ENCODE peak calls at places on chromosome 21, in seven cellular contexts. M, V, Y, T, L, S and W are unnamed samples.

GRCh38 chr21:33510826-33511225 is 19.3 kb upstream of the DNAJC28 start:
- DNase-seq in M (no peak), V (no peak), Y (no peak), T (no peak), L (no peak), S (no peak), W (no peak)

GRCh38 chr21:35663856-35664606 is 396.3 kb downstream of the SETD4 start:
- DNase-seq in M (no peak), V (no peak), Y (no peak), T (no peak), L (no peak), S (no peak), W (no peak)

GRCh38 chr21:36773111-36773510 is 74.2 kb downstream of the SIM2 start:
- DNase-seq in M (no peak), V (no peak), Y (no peak), T (peak), L (peak), S (peak), W (peak)

GRCh38 chr21:39979321-39979720 is 112.1 kb downstream of the PCP4 start:
- DNase-seq in M (no peak), V (no peak), Y (no peak), T (no peak), L (no peak), S (no peak), W (no peak)

GRCh38 chr21:24179110-24179509 is 1428.2 kb downstream of the MRPL39 start:
- DNase-seq in M (no peak), V (no peak), Y (no peak), T (no peak), L (no peak), S (no peak), W (no peak)

GRCh38 chr21:34022557-34023335 is 50.6 kb upstream of the MRPS6 start:
- DNase-seq in M (no peak), V (no peak), Y (no peak), T (no peak), L (no peak), S (no peak), W (no peak)

GRCh38 chr21:15468368-15468767 is 261.4 kb upstream of the USP25 start:
- DNase-seq in M (no peak), V (no peak), Y (no peak), T (no peak), L (no peak), S (no peak), W (peak)

GRCh38 chr21:34609951-34610549 is 4.9 kb downstream of the RCAN1 start:
- DNase-seq in M (no peak), V (no peak), Y (no peak), T (no peak), L (no peak), S (no peak), W (no peak)

GRCh38 chr21:23812485-23812884 is 1794.8 kb downstream of the MRPL39 start:
- DNase-seq in M (no peak), V (no peak), Y (no peak), T (no peak), L (no peak), S (no peak), W (no peak)

GRCh38 chr21:29538115-29538514 is 239.4 kb downstream of the BACH1 start:
- DNase-seq in M (no peak), V (no peak), Y (no peak), T (no peak), L (peak), S (no peak), W (peak)

GRCh38 chr21:26909972-26910371 is 56.9 kb downstream of the ADAMTS5 start:
- DNase-seq in M (peak), V (peak), Y (no peak), T (no peak), L (no peak), S (no peak), W (peak)

GRCh38 chr21:30251781-30252180 is 31.0 kb downstream of the KRTAP24-1 start:
- DNase-seq in M (no peak), V (no peak), Y (no peak), T (peak), L (no peak), S (no peak), W (no peak)

GRCh38 chr21:34808569-34809204 is 139.9 kb downstream of the CLIC6 start:
- DNase-seq in M (no peak), V (no peak), Y (no peak), T (no peak), L (peak), S (no peak), W (peak)

GRCh38 chr21:34974162-34974981 is 74.7 kb downstream of the RUNX1 start:
- DNase-seq in M (no peak), V (no peak), Y (no peak), T (no peak), L (no peak), S (no peak), W (peak)

GRCh38 chr21:31136891-31137290 is 98.6 kb upstream of the KRTAP19-8 start:
- DNase-seq in M (no peak), V (no peak), Y (no peak), T (no peak), L (peak), S (no peak), W (no peak)

GRCh38 chr21:18801468-18801867 is 397.9 kb upstream of the TMPRSS15 start:
- DNase-seq in M (no peak), V (no peak), Y (no peak), T (peak), L (peak), S (no peak), W (no peak)

GRCh38 chr21:29654855-29655254 is 284.9 kb downstream of the GRIK1 start:
- DNase-seq in M (no peak), V (no peak), Y (no peak), T (no peak), L (no peak), S (no peak), W (no peak)

DNA sequence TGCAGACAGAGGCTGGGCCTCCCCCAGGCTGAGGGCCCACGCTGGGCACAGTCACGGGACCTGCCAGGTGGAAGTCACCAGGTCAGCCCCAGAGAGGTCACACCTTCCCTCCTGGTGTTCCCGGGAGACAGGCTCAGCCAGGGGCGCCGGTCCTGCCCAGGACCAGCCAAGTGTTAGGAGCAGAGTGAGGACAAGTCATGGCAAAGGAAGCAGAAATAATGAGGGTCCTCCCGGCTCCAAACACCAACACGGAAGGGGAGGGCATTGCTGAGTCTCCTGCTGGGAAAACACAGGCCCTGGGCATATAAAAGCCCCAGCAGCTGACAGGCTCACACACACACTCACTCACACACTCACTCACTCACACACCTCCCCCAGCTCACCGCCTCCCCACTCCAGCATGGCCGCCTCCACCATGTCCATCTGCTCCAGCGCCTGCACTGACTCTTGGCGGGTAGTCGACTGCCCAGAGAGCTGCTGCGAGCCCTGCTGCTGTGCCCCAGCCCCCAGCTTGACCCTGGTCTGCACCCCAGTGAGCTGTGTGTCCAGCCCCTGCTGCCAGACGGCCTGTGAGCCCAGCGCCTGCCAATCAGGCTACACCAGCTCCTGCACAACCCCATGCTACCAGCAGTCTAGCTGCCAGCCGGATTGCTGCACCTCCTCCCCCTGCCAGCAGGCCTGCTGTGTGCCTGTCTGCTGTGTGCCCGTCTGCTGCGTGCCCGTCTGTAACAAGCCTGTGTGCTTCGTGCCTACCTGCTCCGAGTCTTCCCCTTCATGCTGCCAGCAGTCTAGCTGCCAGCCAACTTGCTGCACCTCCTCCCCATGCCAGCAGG is at the start of gene KRTAP10-10:
- DNase-seq in M (no peak), V (no peak), Y (no peak), T (no peak), L (no peak), S (no peak), W (no peak)
- TF ChIP-seq CTCF in M (no peak), V (no peak), Y (no peak), T (no peak), L (no peak), S (no peak), W (no peak)

GRCh38 chr21:46326110-46326703 is 2.3 kb downstream of the PCNT start:
- DNase-seq in M (no peak), V (no peak), Y (no peak), T (no peak), L (no peak), S (no peak), W (no peak)
- TF ChIP-seq CTCF in M (no peak), V (no peak), Y (no peak), T (no peak), L (no peak), S (no peak), W (no peak)

GRCh38 chr21:25561668-25562641 is 45.3 kb downstream of the MRPL39 start:
- DNase-seq in M (peak), V (peak), Y (peak), T (peak), L (peak), S (peak), W (peak)
- TF ChIP-seq CTCF in M (no peak), V (no peak), Y (no peak), T (peak), L (peak), S (no peak), W (peak)

GRCh38 chr21:42010507-42011493 is 640 bp upstream of the ZBTB21 start:
- DNase-seq in M (peak), V (peak), Y (no peak), T (peak), L (no peak), S (peak), W (peak)
- TF ChIP-seq CTCF in M (no peak), V (no peak), Y (no peak), T (no peak), L (no peak), S (no peak), W (peak)

GRCh38 chr21:38170705-38171682 is 85.8 kb upstream of the KCNJ15 start:
- DNase-seq in M (no peak), V (no peak), Y (no peak), T (no peak), L (peak), S (no peak), W (peak)
- TF ChIP-seq CTCF in M (no peak), V (no peak), Y (no peak), T (no peak), L (peak), S (no peak), W (peak)

GRCh38 chr21:43917515-43918384 is 52.7 kb downstream of the AGPAT3 start:
- DNase-seq in M (no peak), V (no peak), Y (no peak), T (no peak), L (no peak), S (no peak), W (no peak)
- TF ChIP-seq CTCF in M (no peak), V (no peak), Y (no peak), T (no peak), L (no peak), S (no peak), W (no peak)

GRCh38 chr21:32359719-32360260 is 33.0 kb downstream of the URB1 start:
- DNase-seq in M (no peak), V (no peak), Y (no peak), T (no peak), L (peak), S (no peak), W (no peak)
- TF ChIP-seq CTCF in M (no peak), V (no peak), Y (no peak), T (no peak), L (peak), S (peak), W (peak)

GRCh38 chr21:41367598-41368360 is 6.0 kb downstream of the MX2 start:
- DNase-seq in M (no peak), V (no peak), Y (peak), T (no peak), L (no peak), S (no peak), W (no peak)

GRCh38 chr21:41370840-41371697 is 9.2 kb downstream of the MX2 start:
- DNase-seq in M (no peak), V (no peak), Y (no peak), T (no peak), L (no peak), S (no peak), W (peak)

GRCh38 chr21:41369915-41370839 is 8.3 kb downstream of the MX2 start:
- DNase-seq in M (no peak), V (no peak), Y (peak), T (no peak), L (no peak), S (no peak), W (no peak)

GRCh38 chr21:41368361-41369104 is 6.7 kb downstream of the MX2 start:
- DNase-seq in M (no peak), V (no peak), Y (no peak), T (no peak), L (no peak), S (no peak), W (no peak)

DNA sequence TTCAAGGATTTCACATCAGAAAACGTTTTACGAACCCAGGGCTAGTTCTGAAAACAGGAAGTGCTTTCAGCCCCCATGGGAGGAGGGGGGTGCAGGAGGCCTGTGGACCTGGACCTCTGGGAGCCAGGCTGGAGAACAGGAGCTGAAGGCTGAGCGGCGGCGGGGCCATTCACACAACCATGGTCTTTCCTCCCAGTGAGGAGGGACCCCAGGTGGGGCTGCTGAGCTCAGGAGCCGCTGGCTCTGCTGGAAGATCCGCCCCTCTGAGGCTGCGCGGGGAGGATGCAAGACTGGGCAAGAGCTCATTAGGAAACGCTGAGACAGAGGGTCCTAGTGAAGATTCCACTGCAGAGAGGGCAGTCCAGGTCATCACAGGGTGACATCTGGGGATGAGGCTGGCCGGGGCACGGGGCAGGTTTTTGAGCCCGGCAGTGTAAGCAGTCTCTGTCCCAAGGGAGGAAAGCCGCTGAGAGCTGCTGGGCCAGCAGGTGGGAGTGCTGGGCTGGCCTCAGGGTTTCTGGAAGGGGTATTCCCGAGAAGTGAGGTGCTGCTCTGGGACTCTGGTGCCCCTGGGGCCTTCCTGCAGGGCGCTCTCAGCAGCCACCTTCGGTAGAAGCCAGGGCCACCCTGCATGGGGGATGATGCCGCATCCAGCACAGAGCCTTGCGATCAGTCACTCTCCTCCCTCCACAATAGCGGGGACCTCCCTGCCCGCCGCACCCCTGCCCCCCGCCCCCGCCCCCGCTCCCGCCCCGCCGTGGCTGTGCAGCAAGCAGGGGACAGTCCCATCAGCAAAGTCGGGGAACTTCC is 7.5 kb downstream of the MX2 start:
- DNase-seq in M (peak), V (peak), Y (peak), T (no peak), L (no peak), S (peak), W (peak)
- TF ChIP-seq CTCF in M (peak), V (no peak), Y (no peak), T (no peak), L (no peak), S (no peak), W (no peak)

GRCh38 chr21:45100866-45101265 is 26.5 kb downstream of the ADARB1 start:
- DNase-seq in M (no peak), V (no peak), Y (no peak), T (no peak), L (no peak), S (no peak), W (no peak)

GRCh38 chr21:45095505-45095904 is 21.1 kb downstream of the ADARB1 start:
- DNase-seq in M (no peak), V (no peak), Y (no peak), T (no peak), L (no peak), S (no peak), W (no peak)

GRCh38 chr21:45096216-45096615 is 21.8 kb downstream of the ADARB1 start:
- DNase-seq in M (no peak), V (no peak), Y (no peak), T (no peak), L (no peak), S (no peak), W (no peak)

GRCh38 chr21:45097827-45098387 is 23.5 kb downstream of the ADARB1 start:
- DNase-seq in M (no peak), V (no peak), Y (no peak), T (no peak), L (no peak), S (no peak), W (no peak)

DNA sequence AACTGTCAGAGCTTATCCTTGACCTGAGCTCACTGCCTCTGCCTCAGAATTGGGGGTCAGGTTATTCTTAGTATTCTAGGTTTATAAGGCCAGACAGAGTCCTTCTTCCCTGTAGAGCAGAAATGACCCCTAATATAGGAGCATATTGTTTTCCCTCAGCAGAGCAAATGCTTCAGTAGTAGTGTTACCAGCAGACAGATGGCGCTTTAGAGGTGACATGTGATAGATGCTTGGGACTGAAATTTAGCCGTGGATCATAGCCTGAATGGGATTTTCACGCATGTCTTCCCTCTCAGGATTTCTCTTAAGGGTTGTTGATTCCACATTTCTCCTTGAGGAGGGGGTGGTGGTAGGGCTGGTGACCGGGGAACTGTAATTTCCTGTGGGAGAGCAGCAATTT is 24.5 kb downstream of the ADARB1 start:
- DNase-seq in M (no peak), V (no peak), Y (no peak), T (no peak), L (peak), S (no peak), W (peak)
- TF ChIP-seq CTCF in M (no peak), V (no peak), Y (no peak), T (peak), L (peak), S (peak), W (peak)